ENCODE peak calls at places on chromosomes 4 and X, in six cellular contexts. One of them, this sample, is unnamed.

GRCh38 chrX:10892605-10893225 is 218.4 kb upstream of the HCCS start:
- DNase-seq in B cell: no peak
- DNase-seq in hippocampal formation: no peak
- DNase-seq in HT-29: no peak
- DNase-seq in naive thymus-derived CD8-positive, alpha-beta T cell: no peak
- DNase-seq in activated naive CD4-positive, alpha-beta T cell: no peak
- DNase-seq in this sample: no peak

GRCh38 chrX:129823523-129823922 is 20.2 kb downstream of the ZDHHC9 start:
- DNase-seq in activated naive CD4-positive, alpha-beta T cell: no peak
- DNase-seq in HT-29: no peak
- DNase-seq in naive thymus-derived CD8-positive, alpha-beta T cell: no peak
- DNase-seq in hippocampal formation: no peak
- DNase-seq in B cell: no peak
- DNase-seq in this sample: no peak

GRCh38 chr4:26263165-26263564 is 57.6 kb upstream of the RBPJ start:
- DNase-seq in B cell: no peak
- DNase-seq in activated naive CD4-positive, alpha-beta T cell: no peak
- DNase-seq in hippocampal formation: no peak
- DNase-seq in naive thymus-derived CD8-positive, alpha-beta T cell: no peak
- DNase-seq in HT-29: peak; percentile 52
- DNase-seq in this sample: no peak

GRCh38 chr4:173171098-173171497 is 2.5 kb downstream of the GALNT7 start:
- DNase-seq in activated naive CD4-positive, alpha-beta T cell: no peak
- DNase-seq in HT-29: peak; percentile 61
- DNase-seq in naive thymus-derived CD8-positive, alpha-beta T cell: no peak
- DNase-seq in hippocampal formation: no peak
- DNase-seq in B cell: no peak
- DNase-seq in this sample: no peak

GRCh38 chr4:106032851-106033286 is 137.6 kb downstream of the NPNT start:
- DNase-seq in HT-29: peak; percentile 23
- DNase-seq in naive thymus-derived CD8-positive, alpha-beta T cell: no peak
- DNase-seq in hippocampal formation: no peak
- DNase-seq in B cell: no peak
- DNase-seq in activated naive CD4-positive, alpha-beta T cell: no peak
- DNase-seq in this sample: no peak

GRCh38 chr4:119300072-119300387 is 21.9 kb downstream of the FABP2 start:
- DNase-seq in activated naive CD4-positive, alpha-beta T cell: no peak
- DNase-seq in HT-29: no peak
- DNase-seq in hippocampal formation: no peak
- DNase-seq in B cell: peak; percentile 53
- DNase-seq in naive thymus-derived CD8-positive, alpha-beta T cell: no peak
- DNase-seq in this sample: no peak

GRCh38 chr4:8414377-8414776 is 26.1 kb downstream of the ACOX3 start:
- DNase-seq in HT-29: no peak
- DNase-seq in B cell: no peak
- DNase-seq in activated naive CD4-positive, alpha-beta T cell: no peak
- DNase-seq in hippocampal formation: no peak
- DNase-seq in naive thymus-derived CD8-positive, alpha-beta T cell: no peak
- DNase-seq in this sample: no peak

GRCh38 chr4:165763640-165764039 is 109.4 kb upstream of the TLL1 start:
- DNase-seq in HT-29: no peak
- DNase-seq in hippocampal formation: no peak
- DNase-seq in naive thymus-derived CD8-positive, alpha-beta T cell: no peak
- DNase-seq in activated naive CD4-positive, alpha-beta T cell: no peak
- DNase-seq in B cell: no peak
- DNase-seq in this sample: no peak

GRCh38 chr4:21077967-21078366 is 377.7 kb downstream of the PACRGL start:
- DNase-seq in B cell: no peak
- DNase-seq in HT-29: no peak
- DNase-seq in activated naive CD4-positive, alpha-beta T cell: no peak
- DNase-seq in naive thymus-derived CD8-positive, alpha-beta T cell: no peak
- DNase-seq in hippocampal formation: no peak
- DNase-seq in this sample: no peak

GRCh38 chr4:110371016-110371795 is 104.7 kb upstream of the ENPEP start:
- DNase-seq in activated naive CD4-positive, alpha-beta T cell: no peak
- DNase-seq in hippocampal formation: no peak
- DNase-seq in HT-29: no peak
- DNase-seq in naive thymus-derived CD8-positive, alpha-beta T cell: no peak
- DNase-seq in B cell: no peak
- DNase-seq in this sample: no peak

GRCh38 chr4:56532239-56532638 is 26.6 kb downstream of the ARL9 start:
- DNase-seq in hippocampal formation: no peak
- DNase-seq in HT-29: no peak
- DNase-seq in naive thymus-derived CD8-positive, alpha-beta T cell: no peak
- DNase-seq in activated naive CD4-positive, alpha-beta T cell: no peak
- DNase-seq in B cell: no peak
- DNase-seq in this sample: no peak

GRCh38 chr4:96946552-96946951 is 1106.7 kb downstream of the PDHA2 start:
- DNase-seq in B cell: no peak
- DNase-seq in hippocampal formation: no peak
- DNase-seq in activated naive CD4-positive, alpha-beta T cell: no peak
- DNase-seq in naive thymus-derived CD8-positive, alpha-beta T cell: no peak
- DNase-seq in HT-29: no peak
- DNase-seq in this sample: no peak

GRCh38 chr4:174604198-174604597 is 81.9 kb upstream of the HPGD start:
- DNase-seq in HT-29: peak; percentile 23
- DNase-seq in B cell: no peak
- DNase-seq in activated naive CD4-positive, alpha-beta T cell: no peak
- DNase-seq in naive thymus-derived CD8-positive, alpha-beta T cell: no peak
- DNase-seq in hippocampal formation: peak; percentile 7
- DNase-seq in this sample: no peak

GRCh38 chr4:139876328-139876941 is 210.8 kb downstream of the MGST2 start:
- DNase-seq in B cell: no peak
- DNase-seq in HT-29: no peak
- DNase-seq in naive thymus-derived CD8-positive, alpha-beta T cell: no peak
- DNase-seq in activated naive CD4-positive, alpha-beta T cell: no peak
- DNase-seq in hippocampal formation: no peak
- DNase-seq in this sample: no peak

GRCh38 chr4:113293043-113293560 is 243.6 kb downstream of the ANK2 start:
- DNase-seq in hippocampal formation: peak; percentile 65
- DNase-seq in HT-29: no peak
- DNase-seq in activated naive CD4-positive, alpha-beta T cell: no peak
- DNase-seq in naive thymus-derived CD8-positive, alpha-beta T cell: no peak
- DNase-seq in B cell: no peak
- DNase-seq in this sample: no peak

GRCh38 chrX:30308263-30309138 is 689 bp downstream of the NR0B1 start:
- DNase-seq in B cell: no peak
- DNase-seq in naive thymus-derived CD8-positive, alpha-beta T cell: no peak
- DNase-seq in activated naive CD4-positive, alpha-beta T cell: no peak
- DNase-seq in HT-29: no peak
- DNase-seq in hippocampal formation: no peak
- DNase-seq in this sample: no peak

GRCh38 chr4:21765810-21766407 is 182.7 kb downstream of the KCNIP4 start:
- DNase-seq in naive thymus-derived CD8-positive, alpha-beta T cell: no peak
- DNase-seq in hippocampal formation: peak; percentile 16
- DNase-seq in B cell: no peak
- DNase-seq in HT-29: peak; percentile 81
- DNase-seq in activated naive CD4-positive, alpha-beta T cell: no peak
- DNase-seq in this sample: no peak

GRCh38 chr4:94532016-94532789 is 80.5 kb downstream of the PDLIM5 start:
- DNase-seq in HT-29: peak; percentile 59
- DNase-seq in activated naive CD4-positive, alpha-beta T cell: no peak
- DNase-seq in naive thymus-derived CD8-positive, alpha-beta T cell: no peak
- DNase-seq in B cell: no peak
- DNase-seq in hippocampal formation: no peak
- DNase-seq in this sample: no peak

GRCh38 chrX:96183843-96184242 is 500.8 kb upstream of the DIAPH2 start:
- DNase-seq in activated naive CD4-positive, alpha-beta T cell: no peak
- DNase-seq in HT-29: peak; percentile 27
- DNase-seq in hippocampal formation: no peak
- DNase-seq in B cell: no peak
- DNase-seq in naive thymus-derived CD8-positive, alpha-beta T cell: no peak
- DNase-seq in this sample: no peak

GRCh38 chr4:150805183-150806025 is 209.7 kb downstream of the LRBA start:
- DNase-seq in B cell: no peak
- DNase-seq in HT-29: no peak
- DNase-seq in activated naive CD4-positive, alpha-beta T cell: no peak
- DNase-seq in hippocampal formation: no peak
- DNase-seq in naive thymus-derived CD8-positive, alpha-beta T cell: no peak
- DNase-seq in this sample: no peak

GRCh38 chr4:31104596-31104995 is 384.4 kb downstream of the PCDH7 start:
- DNase-seq in hippocampal formation: no peak
- DNase-seq in HT-29: no peak
- DNase-seq in B cell: no peak
- DNase-seq in naive thymus-derived CD8-positive, alpha-beta T cell: no peak
- DNase-seq in activated naive CD4-positive, alpha-beta T cell: no peak
- DNase-seq in this sample: no peak

GRCh38 chr4:155509619-155510018 is 132.9 kb upstream of the MAP9 start:
- DNase-seq in hippocampal formation: no peak
- DNase-seq in naive thymus-derived CD8-positive, alpha-beta T cell: no peak
- DNase-seq in activated naive CD4-positive, alpha-beta T cell: no peak
- DNase-seq in B cell: no peak
- DNase-seq in HT-29: no peak
- DNase-seq in this sample: no peak

GRCh38 chr4:158930573-158930972 is 161.7 kb downstream of the FNIP2 start:
- DNase-seq in HT-29: no peak
- DNase-seq in hippocampal formation: no peak
- DNase-seq in activated naive CD4-positive, alpha-beta T cell: no peak
- DNase-seq in naive thymus-derived CD8-positive, alpha-beta T cell: no peak
- DNase-seq in B cell: no peak
- DNase-seq in this sample: no peak

GRCh38 chrX:153632612-153632980 is 14.4 kb upstream of the DUSP9 start:
- DNase-seq in HT-29: no peak
- DNase-seq in hippocampal formation: no peak
- DNase-seq in naive thymus-derived CD8-positive, alpha-beta T cell: no peak
- DNase-seq in B cell: no peak
- DNase-seq in activated naive CD4-positive, alpha-beta T cell: no peak
- DNase-seq in this sample: no peak

GRCh38 chr4:182292657-182293056 is 49.5 kb downstream of the TENM3 start:
- DNase-seq in hippocampal formation: no peak
- DNase-seq in B cell: no peak
- DNase-seq in activated naive CD4-positive, alpha-beta T cell: no peak
- DNase-seq in naive thymus-derived CD8-positive, alpha-beta T cell: no peak
- DNase-seq in HT-29: no peak
- DNase-seq in this sample: no peak

GRCh38 chrX:13939741-13940597 is 89.7 kb downstream of the GEMIN8 start:
- DNase-seq in activated naive CD4-positive, alpha-beta T cell: no peak
- DNase-seq in B cell: no peak
- DNase-seq in naive thymus-derived CD8-positive, alpha-beta T cell: no peak
- DNase-seq in hippocampal formation: no peak
- DNase-seq in HT-29: no peak
- DNase-seq in this sample: no peak

GRCh38 chrX:23202316-23202715 is 132.3 kb upstream of the PTCHD1 start:
- DNase-seq in B cell: no peak
- DNase-seq in HT-29: no peak
- DNase-seq in hippocampal formation: no peak
- DNase-seq in activated naive CD4-positive, alpha-beta T cell: no peak
- DNase-seq in naive thymus-derived CD8-positive, alpha-beta T cell: no peak
- DNase-seq in this sample: no peak

GRCh38 chr4:127686656-127687055 is 43.5 kb upstream of the SLC25A31 start:
- DNase-seq in naive thymus-derived CD8-positive, alpha-beta T cell: no peak
- DNase-seq in HT-29: no peak
- DNase-seq in activated naive CD4-positive, alpha-beta T cell: no peak
- DNase-seq in hippocampal formation: no peak
- DNase-seq in B cell: no peak
- DNase-seq in this sample: no peak

GRCh38 chr4:37662861-37663390 is 23.2 kb downstream of the RELL1 start:
- DNase-seq in B cell: no peak
- DNase-seq in activated naive CD4-positive, alpha-beta T cell: no peak
- DNase-seq in HT-29: no peak
- DNase-seq in hippocampal formation: no peak
- DNase-seq in naive thymus-derived CD8-positive, alpha-beta T cell: no peak
- DNase-seq in this sample: no peak

GRCh38 chr4:998096-998691 is 5.0 kb upstream of the SLC26A1 start:
- DNase-seq in activated naive CD4-positive, alpha-beta T cell: no peak
- DNase-seq in hippocampal formation: no peak
- DNase-seq in naive thymus-derived CD8-positive, alpha-beta T cell: no peak
- DNase-seq in HT-29: no peak
- DNase-seq in B cell: no peak
- DNase-seq in this sample: no peak

GRCh38 chr4:24770111-24770584 is 25.2 kb upstream of the SOD3 start:
- DNase-seq in naive thymus-derived CD8-positive, alpha-beta T cell: no peak
- DNase-seq in activated naive CD4-positive, alpha-beta T cell: no peak
- DNase-seq in B cell: no peak
- DNase-seq in hippocampal formation: no peak
- DNase-seq in HT-29: no peak
- DNase-seq in this sample: no peak

GRCh38 chr4:142840516-142841123 is 5.5 kb downstream of the INPP4B start:
- DNase-seq in B cell: no peak
- DNase-seq in hippocampal formation: peak; percentile 33
- DNase-seq in activated naive CD4-positive, alpha-beta T cell: no peak
- DNase-seq in naive thymus-derived CD8-positive, alpha-beta T cell: no peak
- DNase-seq in HT-29: peak; percentile 65
- DNase-seq in this sample: no peak

GRCh38 chr4:151730003-151730559 is 30.7 kb downstream of the GATB start:
- DNase-seq in naive thymus-derived CD8-positive, alpha-beta T cell: no peak
- DNase-seq in B cell: no peak
- DNase-seq in activated naive CD4-positive, alpha-beta T cell: no peak
- DNase-seq in HT-29: peak; percentile 25
- DNase-seq in hippocampal formation: no peak
- DNase-seq in this sample: no peak

GRCh38 chrX:21946925-21947641 is 6.6 kb downstream of the SMS start:
- DNase-seq in hippocampal formation: no peak
- DNase-seq in HT-29: no peak
- DNase-seq in activated naive CD4-positive, alpha-beta T cell: no peak
- DNase-seq in B cell: no peak
- DNase-seq in naive thymus-derived CD8-positive, alpha-beta T cell: no peak
- DNase-seq in this sample: no peak

GRCh38 chrX:119399772-119400101 is 601 bp downstream of the SLC25A43 start:
- DNase-seq in activated naive CD4-positive, alpha-beta T cell: no peak
- DNase-seq in naive thymus-derived CD8-positive, alpha-beta T cell: no peak
- DNase-seq in B cell: no peak
- DNase-seq in hippocampal formation: no peak
- DNase-seq in HT-29: no peak
- DNase-seq in this sample: no peak

GRCh38 chr4:133188433-133189175 is 39.5 kb downstream of the PCDH10 start:
- DNase-seq in activated naive CD4-positive, alpha-beta T cell: no peak
- DNase-seq in B cell: no peak
- DNase-seq in naive thymus-derived CD8-positive, alpha-beta T cell: no peak
- DNase-seq in hippocampal formation: no peak
- DNase-seq in HT-29: no peak
- DNase-seq in this sample: no peak

GRCh38 chrX:44433556-44433955 is 90.1 kb upstream of the EFHC2 start:
- DNase-seq in B cell: no peak
- DNase-seq in hippocampal formation: no peak
- DNase-seq in HT-29: no peak
- DNase-seq in activated naive CD4-positive, alpha-beta T cell: no peak
- DNase-seq in naive thymus-derived CD8-positive, alpha-beta T cell: no peak
- DNase-seq in this sample: no peak

GRCh38 chrX:130523460-130524394 is 121.9 kb downstream of the RBMX2 start:
- DNase-seq in B cell: peak; percentile 39
- DNase-seq in activated naive CD4-positive, alpha-beta T cell: no peak
- DNase-seq in naive thymus-derived CD8-positive, alpha-beta T cell: no peak
- DNase-seq in HT-29: no peak
- DNase-seq in hippocampal formation: no peak
- DNase-seq in this sample: no peak